ENCODE peak calls at places on chromosome 4, in seven cellular contexts. O is choroid plexus epithelial cell, Q is thyroid gland, D is progenitor cell of endocrine pancreas, U is PC-3, G is nephron progenitor cell, C is GM12865. M is an unnamed sample.

GRCh38 chr4:180058731-180059215 is 2184.4 kb upstream of the TENM3 start:
- DNase-seq in O (peak; percentile 16), Q (peak; percentile 64), D (peak; percentile 52), U (peak; percentile 3), G (peak; percentile 72), C (peak; percentile 48), M (peak; percentile 72)

GRCh38 chr4:174133525-174133924 is 149.9 kb downstream of the FBXO8 start:
- DNase-seq in O (no peak), Q (no peak), D (no peak), U (no peak), G (no peak), C (no peak), M (no peak)

GRCh38 chr4:101277661-101278060 is 69.7 kb downstream of the PPP3CA start:
- DNase-seq in O (peak; percentile 72), Q (no peak), D (no peak), U (peak; percentile 11), G (no peak), C (no peak), M (no peak)

GRCh38 chr4:83219344-83219990 is 65.1 kb downstream of the COQ2 start:
- DNase-seq in O (no peak), Q (no peak), D (no peak), U (no peak), G (no peak), C (peak; percentile 83), M (no peak)

GRCh38 chr4:119105605-119106004 is 30.0 kb upstream of the MYOZ2 start:
- DNase-seq in O (peak; percentile 56), Q (no peak), D (no peak), U (no peak), G (no peak), C (no peak), M (no peak)

GRCh38 chr4:137529432-137529831 is 2.9 kb downstream of the PCDH18 start:
- DNase-seq in O (no peak), Q (no peak), D (no peak), U (no peak), G (no peak), C (no peak), M (no peak)

GRCh38 chr4:89056953-89057398 is at the start of gene FAM13A:
- DNase-seq in O (peak; percentile 99), Q (peak; percentile 91), D (peak; percentile 45), U (peak; percentile 86), G (peak; percentile 65), C (peak; percentile 3), M (peak; percentile 41)

GRCh38 chr4:184424993-184425758 is 49.2 kb downstream of the IRF2 start:
- DNase-seq in O (no peak), Q (peak; percentile 86), D (no peak), U (no peak), G (no peak), C (no peak), M (no peak)

GRCh38 chr4:157664726-157665125 is 444.2 kb downstream of the GRIA2 start:
- DNase-seq in O (peak; percentile 57), Q (no peak), D (no peak), U (peak; percentile 70), G (no peak), C (no peak), M (no peak)

GRCh38 chr4:120232050-120232449 is 165.4 kb upstream of the MAD2L1 start:
- DNase-seq in O (peak; percentile 31), Q (no peak), D (no peak), U (no peak), G (no peak), C (no peak), M (no peak)

GRCh38 chr4:1531683-1532548 is 125.7 kb upstream of the NKX1-1 start:
- DNase-seq in O (no peak), Q (no peak), D (no peak), U (no peak), G (peak; percentile 2), C (no peak), M (no peak)

GRCh38 chr4:25925486-25926201 is 11.6 kb downstream of the SMIM20 start:
- DNase-seq in O (peak; percentile 78), Q (peak; percentile 27), D (no peak), U (peak; percentile 46), G (peak; percentile 51), C (peak; percentile 65), M (peak; percentile 45)
- TF ChIP-seq CTCF in O (peak; percentile 89), Q (no peak), D (peak; percentile 63), U (peak; percentile 69), G (peak; percentile 61), C (peak; percentile 58), M (peak; percentile 39)

GRCh38 chr4:113043591-113043990 is 5.9 kb upstream of the ANK2 start:
- DNase-seq in O (no peak), Q (no peak), D (no peak), U (peak; percentile 12), G (no peak), C (no peak), M (no peak)

GRCh38 chr4:113040793-113041192 is 8.7 kb upstream of the ANK2 start:
- DNase-seq in O (no peak), Q (no peak), D (no peak), U (no peak), G (no peak), C (peak; percentile 26), M (no peak)

DNA sequence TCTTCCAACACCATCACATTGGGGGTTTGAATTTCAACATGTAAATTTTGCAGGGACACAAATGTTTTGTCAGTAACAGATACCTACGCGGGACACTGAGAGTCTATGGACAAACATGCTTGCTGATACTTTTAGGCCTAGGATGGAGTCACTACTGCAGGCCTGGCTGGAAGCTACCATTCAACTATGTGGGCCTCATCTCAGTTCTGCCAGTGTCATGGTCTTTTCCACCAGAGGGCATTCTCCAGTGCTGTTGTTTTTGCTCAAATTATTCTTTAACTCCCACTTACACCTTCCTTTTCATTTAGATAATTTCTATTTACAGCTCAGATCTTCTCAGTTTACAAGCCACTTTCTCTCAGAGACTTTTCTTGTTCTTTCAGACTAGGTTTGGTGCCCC is 7.0 kb upstream of the ANK2 start:
- DNase-seq in O (no peak), Q (no peak), D (no peak), U (no peak), G (no peak), C (no peak), M (no peak)
- TF ChIP-seq CTCF in O (no peak), Q (no peak), D (no peak), U (no peak), G (no peak), C (no peak), M (no peak)

GRCh38 chr4:37680089-37680488 is 6.1 kb downstream of the RELL1 start:
- DNase-seq in O (no peak), Q (no peak), D (no peak), U (no peak), G (no peak), C (no peak), M (no peak)

GRCh38 chr4:37684154-37684553 is 2.0 kb downstream of the RELL1 start:
- DNase-seq in O (no peak), Q (no peak), D (no peak), U (no peak), G (no peak), C (no peak), M (no peak)

GRCh38 chr4:37685211-37685725 is 908 bp downstream of the RELL1 start:
- DNase-seq in O (peak; percentile 50), Q (no peak), D (no peak), U (no peak), G (no peak), C (peak; percentile 47), M (no peak)

GRCh38 chr4:37685726-37686372 is 327 bp downstream of the RELL1 start:
- DNase-seq in O (peak; percentile 30), Q (peak; percentile 57), D (no peak), U (peak; percentile 9), G (no peak), C (peak; percentile 51), M (peak; percentile 47)

GRCh38 chr4:37682701-37683401 is 3.3 kb downstream of the RELL1 start:
- DNase-seq in O (peak; percentile 32), Q (no peak), D (no peak), U (no peak), G (no peak), C (peak; percentile 70), M (no peak)
- TF ChIP-seq CTCF in O (peak; percentile 34), Q (no peak), D (no peak), U (peak; percentile 17), G (no peak), C (peak; percentile 9), M (no peak)

DNA sequence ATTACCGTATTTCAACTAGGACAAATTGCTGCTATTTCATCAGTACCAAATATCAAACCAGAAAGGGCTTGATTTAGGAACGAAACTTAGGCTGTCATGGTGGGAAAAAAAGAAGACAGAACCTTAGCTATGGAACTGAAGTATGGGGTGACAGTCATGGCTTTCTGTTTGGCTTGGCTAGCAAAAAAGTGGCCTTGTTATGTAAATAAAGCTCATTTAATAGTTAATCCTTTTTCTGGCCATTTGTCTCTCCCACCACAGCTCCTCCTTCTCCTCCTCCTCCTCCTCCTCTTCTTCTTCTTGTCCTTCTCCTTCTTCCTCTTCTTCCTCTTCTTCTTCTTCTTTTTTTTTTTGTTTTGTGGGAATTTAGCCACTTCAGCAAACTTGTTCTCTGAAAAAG is 434.7 kb upstream of the NDST4 start:
- DNase-seq in O (no peak), Q (no peak), D (no peak), U (no peak), G (no peak), C (no peak), M (no peak)
- TF ChIP-seq CTCF in O (no peak), Q (no peak), D (no peak), U (no peak), G (no peak), C (no peak), M (no peak)

M was measured in mesothelial cell of epicardium.